ENCODE peak calls at places on chromosomes 11 and 22, in ten cellular contexts. C, M, F, S, D, O, W, E, Y and J are unnamed samples.

GRCh38 chr22:39174498-39175120 is 22.1 kb upstream of the CBX7 start:
- DNase-seq in C (peak), M (peak), F (peak), S (peak), D (peak), O (peak), W (no peak), E (no peak), Y (peak), J (peak)

GRCh38 chr11:86790867-86791849 is 9.2 kb upstream of the PRSS23 start:
- DNase-seq in C (no peak), M (no peak), F (no peak), S (no peak), D (no peak), O (no peak), W (no peak), E (no peak), Y (no peak), J (no peak)

GRCh38 chr11:113954235-113954634 is 20.7 kb upstream of the HTR3A start:
- DNase-seq in C (no peak), M (no peak), F (no peak), S (no peak), D (no peak), O (no peak), W (no peak), E (no peak), Y (no peak), J (no peak)

GRCh38 chr22:25159028-25159427 is 40.6 kb upstream of the CRYBB3 start:
- DNase-seq in C (no peak), M (no peak), F (no peak), S (no peak), D (no peak), O (no peak), W (no peak), E (no peak), Y (no peak), J (peak)

GRCh38 chr22:23389271-23390071 is 190.6 kb downstream of the IGLL1 start:
- DNase-seq in C (no peak), M (no peak), F (no peak), S (no peak), D (no peak), O (no peak), W (peak), E (no peak), Y (no peak), J (no peak)

GRCh38 chr11:44728491-44728910 is 1.7 kb downstream of the TSPAN18 start:
- DNase-seq in C (peak), M (no peak), F (no peak), S (no peak), D (no peak), O (no peak), W (no peak), E (no peak), Y (no peak), J (no peak)

GRCh38 chr22:41222846-41223507 is 17.8 kb downstream of the CHADL start:
- DNase-seq in C (no peak), M (no peak), F (no peak), S (no peak), D (no peak), O (no peak), W (no peak), E (no peak), Y (no peak), J (no peak)

GRCh38 chr11:123479048-123479837 is 49.2 kb downstream of the GRAMD1B start:
- DNase-seq in C (no peak), M (no peak), F (no peak), S (no peak), D (no peak), O (no peak), W (peak), E (no peak), Y (no peak), J (no peak)

GRCh38 chr22:37484115-37485005 is 1.8 kb downstream of the MFNG start:
- DNase-seq in C (no peak), M (peak), F (peak), S (no peak), D (peak), O (peak), W (peak), E (no peak), Y (no peak), J (peak)

GRCh38 chr22:19121631-19122142 is 525 bp downstream of the DGCR2 start:
- DNase-seq in C (peak), M (peak), F (no peak), S (peak), D (peak), O (no peak), W (peak), E (no peak), Y (no peak), J (peak)

GRCh38 chr11:28058333-28058732 is 49.6 kb downstream of the KIF18A start:
- DNase-seq in C (no peak), M (no peak), F (no peak), S (no peak), D (no peak), O (no peak), W (no peak), E (no peak), Y (no peak), J (peak)

GRCh38 chr11:15493921-15494630 is 379.4 kb downstream of the INSC start:
- DNase-seq in C (no peak), M (no peak), F (no peak), S (peak), D (no peak), O (no peak), W (no peak), E (no peak), Y (no peak), J (no peak)

GRCh38 chr22:35552186-35552842 is 11.7 kb downstream of the RASD2 start:
- DNase-seq in C (peak), M (peak), F (peak), S (peak), D (peak), O (no peak), W (peak), E (no peak), Y (peak), J (peak)

GRCh38 chr11:44702897-44703296 is 23.9 kb upstream of the TSPAN18 start:
- DNase-seq in C (no peak), M (no peak), F (no peak), S (no peak), D (no peak), O (no peak), W (no peak), E (no peak), Y (no peak), J (no peak)

GRCh38 chr11:69630009-69630870 is 10.7 kb upstream of the CCND1 start:
- DNase-seq in C (no peak), M (no peak), F (no peak), S (no peak), D (no peak), O (no peak), W (peak), E (no peak), Y (no peak), J (peak)

GRCh38 chr11:112106070-112106469 is 19.4 kb downstream of the SDHD start:
- DNase-seq in C (no peak), M (no peak), F (no peak), S (no peak), D (no peak), O (no peak), W (no peak), E (no peak), Y (no peak), J (no peak)